ENCODE peak calls at places on chromosome 15, in five cellular contexts. One of them, this sample, is unnamed.

GRCh38 chr15:57919754-57920153 is 145.8 kb downstream of the ALDH1A2 start:
- DNase-seq in GOT3: no peak
- DNase-seq in activated T-cell treated with anti-CD3 and anti-CD28 coated beads for 1 hour: no peak
- DNase-seq in NCI-H1105: no peak
- DNase-seq in CD4-positive, alpha-beta memory T cell: no peak
- DNase-seq in this sample: no peak

GRCh38 chr15:96321422-96322391 is 8.8 kb upstream of the NR2F2 start:
- DNase-seq in GOT3: no peak
- DNase-seq in activated T-cell treated with anti-CD3 and anti-CD28 coated beads for 1 hour: no peak
- DNase-seq in NCI-H1105: no peak
- DNase-seq in CD4-positive, alpha-beta memory T cell: no peak
- DNase-seq in this sample: no peak

GRCh38 chr15:59138243-59138642 is 33.3 kb downstream of the CCNB2 start:
- DNase-seq in GOT3: no peak
- DNase-seq in activated T-cell treated with anti-CD3 and anti-CD28 coated beads for 1 hour: peak
- DNase-seq in NCI-H1105: peak
- DNase-seq in CD4-positive, alpha-beta memory T cell: peak
- DNase-seq in this sample: peak

GRCh38 chr15:80204231-80204630 is 47.8 kb downstream of the CTXND1 start:
- DNase-seq in GOT3: no peak
- DNase-seq in activated T-cell treated with anti-CD3 and anti-CD28 coated beads for 1 hour: no peak
- DNase-seq in NCI-H1105: no peak
- DNase-seq in CD4-positive, alpha-beta memory T cell: no peak
- DNase-seq in this sample: no peak

GRCh38 chr15:87145686-87146085 is 1066.0 kb downstream of the AGBL1 start:
- DNase-seq in GOT3: no peak
- DNase-seq in activated T-cell treated with anti-CD3 and anti-CD28 coated beads for 1 hour: no peak
- DNase-seq in NCI-H1105: no peak
- DNase-seq in CD4-positive, alpha-beta memory T cell: no peak
- DNase-seq in this sample: no peak

GRCh38 chr15:32904448-32904847 is 186.6 kb downstream of the GREM1 start:
- DNase-seq in GOT3: no peak
- DNase-seq in activated T-cell treated with anti-CD3 and anti-CD28 coated beads for 1 hour: no peak
- DNase-seq in NCI-H1105: no peak
- DNase-seq in CD4-positive, alpha-beta memory T cell: no peak
- DNase-seq in this sample: no peak

GRCh38 chr15:92848852-92849598 is 51.1 kb upstream of the CHD2 start:
- DNase-seq in GOT3: no peak
- DNase-seq in activated T-cell treated with anti-CD3 and anti-CD28 coated beads for 1 hour: peak
- DNase-seq in NCI-H1105: no peak
- DNase-seq in CD4-positive, alpha-beta memory T cell: peak
- DNase-seq in this sample: no peak

GRCh38 chr15:89824607-89824867 is 9.9 kb upstream of the ANPEP start:
- DNase-seq in GOT3: no peak
- DNase-seq in activated T-cell treated with anti-CD3 and anti-CD28 coated beads for 1 hour: no peak
- DNase-seq in NCI-H1105: no peak
- DNase-seq in CD4-positive, alpha-beta memory T cell: no peak
- DNase-seq in this sample: no peak

GRCh38 chr15:63858881-63859280 is 25.1 kb upstream of the HERC1 start:
- DNase-seq in GOT3: no peak
- DNase-seq in activated T-cell treated with anti-CD3 and anti-CD28 coated beads for 1 hour: no peak
- DNase-seq in NCI-H1105: no peak
- DNase-seq in CD4-positive, alpha-beta memory T cell: no peak
- DNase-seq in this sample: no peak

GRCh38 chr15:69468241-69469121 is 15.9 kb downstream of the RPLP1 start:
- DNase-seq in GOT3: no peak
- DNase-seq in activated T-cell treated with anti-CD3 and anti-CD28 coated beads for 1 hour: peak
- DNase-seq in NCI-H1105: peak
- DNase-seq in CD4-positive, alpha-beta memory T cell: peak
- DNase-seq in this sample: peak

GRCh38 chr15:50435772-50436171 is 11.6 kb downstream of the USP8 start:
- DNase-seq in GOT3: no peak
- DNase-seq in activated T-cell treated with anti-CD3 and anti-CD28 coated beads for 1 hour: no peak
- DNase-seq in NCI-H1105: no peak
- DNase-seq in CD4-positive, alpha-beta memory T cell: no peak
- DNase-seq in this sample: no peak

GRCh38 chr15:79086814-79087213 is 3.8 kb downstream of the RASGRF1 start:
- DNase-seq in GOT3: no peak
- DNase-seq in activated T-cell treated with anti-CD3 and anti-CD28 coated beads for 1 hour: no peak
- DNase-seq in NCI-H1105: no peak
- DNase-seq in CD4-positive, alpha-beta memory T cell: no peak
- DNase-seq in this sample: no peak

GRCh38 chr15:45919806-45920205 is 285.0 kb downstream of the SQOR start:
- DNase-seq in GOT3: no peak
- DNase-seq in activated T-cell treated with anti-CD3 and anti-CD28 coated beads for 1 hour: no peak
- DNase-seq in NCI-H1105: no peak
- DNase-seq in CD4-positive, alpha-beta memory T cell: no peak
- DNase-seq in this sample: no peak

GRCh38 chr15:79025201-79025600 is 65.4 kb downstream of the RASGRF1 start:
- DNase-seq in GOT3: no peak
- DNase-seq in activated T-cell treated with anti-CD3 and anti-CD28 coated beads for 1 hour: no peak
- DNase-seq in NCI-H1105: no peak
- DNase-seq in CD4-positive, alpha-beta memory T cell: no peak
- DNase-seq in this sample: no peak

GRCh38 chr15:68610825-68611224 is 32.0 kb downstream of the CORO2B start:
- DNase-seq in GOT3: no peak
- DNase-seq in activated T-cell treated with anti-CD3 and anti-CD28 coated beads for 1 hour: no peak
- DNase-seq in NCI-H1105: no peak
- DNase-seq in CD4-positive, alpha-beta memory T cell: no peak
- DNase-seq in this sample: no peak

GRCh38 chr15:60093273-60094067 is 89.4 kb downstream of the FOXB1 start:
- DNase-seq in GOT3: no peak
- DNase-seq in activated T-cell treated with anti-CD3 and anti-CD28 coated beads for 1 hour: no peak
- DNase-seq in NCI-H1105: no peak
- DNase-seq in CD4-positive, alpha-beta memory T cell: no peak
- DNase-seq in this sample: no peak

GRCh38 chr15:38254065-38254883 is 1.6 kb downstream of the SPRED1 start:
- DNase-seq in GOT3: no peak
- DNase-seq in activated T-cell treated with anti-CD3 and anti-CD28 coated beads for 1 hour: no peak
- DNase-seq in NCI-H1105: peak
- DNase-seq in CD4-positive, alpha-beta memory T cell: peak
- DNase-seq in this sample: peak

GRCh38 chr15:101276501-101277037 is 716 bp downstream of the SELENOS start:
- DNase-seq in GOT3: no peak
- DNase-seq in activated T-cell treated with anti-CD3 and anti-CD28 coated beads for 1 hour: no peak
- DNase-seq in NCI-H1105: no peak
- DNase-seq in CD4-positive, alpha-beta memory T cell: no peak
- DNase-seq in this sample: no peak

GRCh38 chr15:34818531-34818930 is 23.2 kb upstream of the ACTC1 start:
- DNase-seq in GOT3: no peak
- DNase-seq in activated T-cell treated with anti-CD3 and anti-CD28 coated beads for 1 hour: no peak
- DNase-seq in NCI-H1105: no peak
- DNase-seq in CD4-positive, alpha-beta memory T cell: no peak
- DNase-seq in this sample: no peak

GRCh38 chr15:45429974-45430792 is 51.8 kb upstream of the GATM start:
- DNase-seq in GOT3: peak
- DNase-seq in activated T-cell treated with anti-CD3 and anti-CD28 coated beads for 1 hour: peak
- DNase-seq in NCI-H1105: peak
- DNase-seq in CD4-positive, alpha-beta memory T cell: peak
- DNase-seq in this sample: peak

GRCh38 chr15:41570764-41571163 is 11.8 kb downstream of the TYRO3 start:
- DNase-seq in GOT3: no peak
- DNase-seq in activated T-cell treated with anti-CD3 and anti-CD28 coated beads for 1 hour: no peak
- DNase-seq in NCI-H1105: no peak
- DNase-seq in CD4-positive, alpha-beta memory T cell: no peak
- DNase-seq in this sample: no peak

GRCh38 chr15:75921732-75922703 is 18.3 kb downstream of the FBXO22 start:
- DNase-seq in GOT3: no peak
- DNase-seq in activated T-cell treated with anti-CD3 and anti-CD28 coated beads for 1 hour: no peak
- DNase-seq in NCI-H1105: no peak
- DNase-seq in CD4-positive, alpha-beta memory T cell: peak
- DNase-seq in this sample: no peak

GRCh38 chr15:25177955-25178801 is 223.4 kb downstream of the SNRPN start:
- DNase-seq in GOT3: no peak
- DNase-seq in activated T-cell treated with anti-CD3 and anti-CD28 coated beads for 1 hour: no peak
- DNase-seq in NCI-H1105: no peak
- DNase-seq in CD4-positive, alpha-beta memory T cell: no peak
- DNase-seq in this sample: no peak

GRCh38 chr15:70267879-70268278 is 170.2 kb upstream of the TLE3 start:
- DNase-seq in GOT3: no peak
- DNase-seq in activated T-cell treated with anti-CD3 and anti-CD28 coated beads for 1 hour: no peak
- DNase-seq in NCI-H1105: no peak
- DNase-seq in CD4-positive, alpha-beta memory T cell: no peak
- DNase-seq in this sample: no peak

This sample was measured in CD8-positive, alpha-beta memory T cell.